ENCODE peak calls at places on chromosomes 12 and 14, in four cellular contexts. E, D, X and T are unnamed samples.

GRCh38 chr14:64012720-64013119 is 159.9 kb downstream of the SYNE2 start:
- DNase-seq in E (no peak), D (no peak), X (no peak), T (no peak)

GRCh38 chr12:9933966-9934365 is 1.8 kb upstream of the CLEC2A start:
- DNase-seq in D (no peak), X (no peak), E (no peak), T (no peak)

GRCh38 chr12:8581098-8581784 is 31.4 kb downstream of the AICDA start:
- DNase-seq in D (no peak), X (no peak), E (no peak), T (no peak)

GRCh38 chr12:69490920-69491643 is 20.9 kb downstream of the FRS2 start:
- DNase-seq in D (no peak), E (no peak), X (no peak), T (no peak)

GRCh38 chr12:89821901-89822300 is 113.3 kb upstream of the ATP2B1 start:
- DNase-seq in D (no peak), X (no peak), E (no peak), T (no peak)

GRCh38 chr12:88600272-88600671 is 20.0 kb upstream of the KITLG start:
- DNase-seq in X (no peak), E (no peak), D (peak), T (no peak)

GRCh38 chr12:76890407-76891143 is 11.8 kb upstream of the CSRP2 start:
- DNase-seq in E (peak), D (no peak), X (no peak), T (no peak)

GRCh38 chr12:321606-322326 is 59.1 kb upstream of the SLC6A13 start:
- DNase-seq in X (no peak), D (no peak), E (no peak), T (no peak)

GRCh38 chr14:100246809-100247428 is 8.0 kb downstream of the YY1 start:
- DNase-seq in D (peak), E (no peak), X (no peak), T (peak)

GRCh38 chr12:84786622-84787021 is 126.0 kb downstream of the SLC6A15 start:
- DNase-seq in E (no peak), D (no peak), X (no peak), T (no peak)

GRCh38 chr12:4272976-4273650 is 449 bp upstream of the CCND2 start:
- DNase-seq in E (peak), D (no peak), X (peak), T (no peak)

GRCh38 chr12:122063691-122064033 is 14.9 kb upstream of the MLXIP start:
- DNase-seq in X (no peak), E (no peak), D (no peak), T (no peak)

GRCh38 chr12:32183646-32184045 is 77.0 kb downstream of the BICD1 start:
- DNase-seq in X (no peak), E (no peak), D (peak), T (no peak)

GRCh38 chr14:43161477-43161876 is 1345.6 kb downstream of the FSCB start:
- DNase-seq in E (no peak), X (no peak), D (no peak), T (no peak)

GRCh38 chr14:69114763-69115162 is 38.2 kb downstream of the DCAF5 start:
- DNase-seq in X (no peak), E (no peak), D (no peak), T (no peak)

GRCh38 chr14:62216121-62216520 is 453.9 kb downstream of the SNAPC1 start:
- DNase-seq in D (no peak), E (no peak), X (no peak), T (no peak)

GRCh38 chr14:87888136-87888999 is 104.6 kb downstream of the GALC start:
- DNase-seq in D (no peak), E (peak), X (no peak), T (peak)

GRCh38 chr12:57456145-57456700 is 1.1 kb downstream of the INHBE start:
- DNase-seq in E (peak), D (peak), X (peak), T (peak)

GRCh38 chr12:132310181-132311040 is 19.0 kb downstream of the GALNT9 start:
- DNase-seq in E (no peak), D (no peak), X (no peak), T (no peak)

DNA sequence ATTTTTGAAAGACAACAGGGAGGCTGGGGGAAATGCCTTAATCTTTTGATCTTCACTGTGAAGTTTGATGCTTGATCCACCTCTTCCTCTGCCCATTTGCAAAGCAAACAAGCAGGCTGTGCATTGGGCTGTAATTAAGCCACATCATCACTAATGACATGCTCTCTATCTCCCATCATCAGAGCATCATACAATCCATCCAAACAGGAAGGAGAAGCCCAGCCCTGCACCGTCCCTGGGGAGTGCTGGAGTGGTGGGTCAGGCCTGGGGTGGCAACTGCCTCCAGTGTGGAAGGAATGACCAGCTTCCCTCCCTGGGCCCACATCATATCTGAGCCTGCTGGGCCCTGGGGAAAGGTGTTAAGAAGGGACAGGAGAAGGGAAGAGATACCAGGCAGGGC is 6.9 kb upstream of the KRT74 start:
- DNase-seq in E (no peak), D (no peak), X (no peak), T (no peak)
- H3K9ac ChIP-seq in E (no peak), D (no peak), X (no peak), T (no peak)

GRCh38 chr12:120851939-120852338 is 52.2 kb downstream of the SPPL3 start:
- DNase-seq in E (no peak), D (no peak), X (peak), T (no peak)

GRCh38 chr12:120855823-120856589 is 48.2 kb downstream of the SPPL3 start:
- DNase-seq in E (no peak), D (no peak), X (no peak), T (no peak)

GRCh38 chr12:120853188-120853587 is 51.0 kb downstream of the SPPL3 start:
- DNase-seq in E (no peak), D (peak), X (no peak), T (no peak)

GRCh38 chr12:120856980-120857379 is 47.2 kb downstream of the SPPL3 start:
- DNase-seq in X (no peak), D (no peak), E (no peak), T (no peak)

GRCh38 chr12:120854804-120855203 is 49.4 kb downstream of the SPPL3 start:
- DNase-seq in X (no peak), D (no peak), E (no peak), T (no peak)
- TF ChIP-seq CTCF in X (no peak), D (no peak), E (no peak), T (no peak)

GRCh38 chr12:45988259-45988658 is 2.1 kb downstream of the SCAF11 start:
- DNase-seq in X (no peak), E (no peak), D (peak), T (no peak)

GRCh38 chr12:45986646-45987338 is 3.6 kb downstream of the SCAF11 start:
- DNase-seq in D (no peak), E (no peak), X (no peak), T (no peak)

GRCh38 chr12:45989857-45990467 is 412 bp downstream of the SCAF11 start:
- DNase-seq in E (peak), D (peak), X (no peak), T (peak)

GRCh38 chr12:45989277-45989856 is 1.0 kb downstream of the SCAF11 start:
- DNase-seq in E (no peak), X (peak), D (peak), T (no peak)

GRCh38 chr12:45987339-45987726 is 3.0 kb downstream of the SCAF11 start:
- DNase-seq in X (no peak), D (no peak), E (no peak), T (no peak)
- H3K4me3 ChIP-seq in X (no peak), D (no peak), E (peak), T (no peak)

DNA sequence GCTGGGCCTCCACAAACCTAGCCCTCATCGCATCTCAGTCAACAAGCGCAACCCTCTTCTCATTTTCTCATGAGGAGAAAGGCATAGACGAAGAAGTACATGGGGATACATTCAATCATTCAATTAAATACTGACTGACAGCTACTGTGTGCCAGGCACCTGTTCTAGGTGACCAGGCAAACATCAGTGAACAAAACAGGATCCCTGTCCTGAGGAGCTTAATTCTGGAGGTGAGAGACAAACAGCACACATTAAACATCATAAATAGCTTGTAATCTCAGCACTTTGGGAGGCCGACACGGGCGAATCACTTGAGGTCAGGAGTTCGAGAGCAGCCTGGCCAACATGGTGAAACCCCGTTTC is 362 bp upstream of the ACYP1 start:
- DNase-seq in E (no peak), X (no peak), D (no peak), T (no peak)
- H3K9ac ChIP-seq in E (peak), X (peak), D (no peak), T (peak)

GRCh38 chr12:43937947-43938346 is 102.1 kb downstream of the TMEM117 start:
- DNase-seq in D (peak), X (no peak), E (no peak), T (no peak)
- TF ChIP-seq CTCF in D (peak), X (peak), E (no peak), T (no peak)

GRCh38 chr14:75522919-75523318 is 650 bp downstream of the BATF start:
- DNase-seq in E (no peak), X (no peak), D (no peak), T (no peak)
- H3K4me3 ChIP-seq in E (peak), X (peak), D (no peak), T (peak)

GRCh38 chr12:65827827-65828231 is 3.5 kb downstream of the HMGA2 start:
- DNase-seq in D (no peak), X (no peak), E (no peak), T (no peak)
- H3K9ac ChIP-seq in D (peak), X (no peak), E (no peak), T (no peak)

DNA sequence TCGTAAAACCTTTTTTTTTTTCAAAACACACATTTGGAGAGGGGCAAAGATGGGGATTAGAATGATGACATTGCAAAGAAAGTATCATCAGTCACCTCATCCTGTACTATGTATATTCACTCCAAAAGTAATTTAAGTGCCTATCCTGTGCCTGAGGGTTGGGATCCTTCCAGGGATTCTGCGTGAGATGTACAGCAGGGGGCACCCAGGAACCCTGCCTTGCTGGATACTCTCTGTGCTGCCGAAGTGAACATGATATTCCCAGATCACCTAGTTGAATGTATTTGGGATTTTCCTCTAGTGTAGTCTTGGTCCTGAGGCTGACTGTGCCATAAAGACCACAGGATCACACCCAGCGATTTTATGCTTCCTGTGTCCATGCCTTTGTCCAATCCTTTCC is 372.7 kb downstream of the IPO8 start:
- DNase-seq in E (no peak), X (no peak), D (no peak), T (no peak)
- TF ChIP-seq CTCF in E (no peak), X (no peak), D (no peak), T (no peak)

DNA sequence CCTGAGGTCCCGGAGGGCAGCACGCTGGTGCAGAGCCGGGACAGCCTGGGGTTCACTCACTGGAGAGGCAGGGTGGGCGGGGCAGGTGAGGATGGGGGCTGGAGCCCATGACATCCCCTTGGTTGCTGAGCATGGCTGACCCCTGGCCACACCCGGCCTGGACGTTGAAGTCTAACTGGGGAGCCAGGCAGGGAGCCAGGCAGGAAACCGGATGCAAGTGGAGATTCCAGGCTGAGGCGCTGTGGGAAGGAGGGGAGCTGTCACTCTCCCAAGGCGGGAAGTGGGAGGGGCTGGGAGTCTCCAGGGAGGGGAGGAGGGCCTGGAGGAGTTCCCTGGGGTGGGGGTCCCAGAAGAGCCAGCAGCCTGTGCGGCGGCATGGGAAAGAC is 7.7 kb upstream of the INF2 start:
- DNase-seq in E (no peak), D (peak), X (no peak), T (peak)
- H3K4me3 ChIP-seq in E (no peak), D (peak), X (no peak), T (no peak)

GRCh38 chr12:30794020-30794419 is 39.3 kb upstream of the CAPRIN2 start:
- DNase-seq in E (no peak), D (no peak), X (no peak), T (no peak)
- H3K9ac ChIP-seq in E (no peak), D (no peak), X (no peak), T (no peak)